ENCODE peak calls at places on chromosomes 7 and 10, in six cellular contexts. Q is K562, C is HCT116, F is HepG2, M is SK-N-SH, B is H1. L is an unnamed sample.

GRCh38 chr10:72822342-72822986 is 71.1 kb upstream of the OIT3 start:
- DNase-seq in C (no peak), Q (no peak), B (no peak), F (no peak), M (no peak), L (no peak)

GRCh38 chr10:42990016-42990720 is 86.7 kb upstream of the RET start:
- DNase-seq in M (no peak), F (no peak), B (no peak), C (no peak), Q (no peak), L (no peak)

GRCh38 chr7:128034830-128035229 is 3.6 kb upstream of the LRRC4 start:
- DNase-seq in M (no peak), Q (no peak), F (no peak), C (no peak), B (no peak), L (no peak)

GRCh38 chr10:73879296-73880173 is 5.2 kb upstream of the CAMK2G start:
- DNase-seq in C (peak), Q (peak), F (peak), M (peak), B (peak), L (peak)

GRCh38 chr7:636396-636795 is 90.1 kb upstream of the DNAAF5 start:
- DNase-seq in B (no peak), C (peak), Q (peak), M (no peak), F (peak), L (peak)

GRCh38 chr7:101681170-101682007 is 52.3 kb upstream of the MYL10 start:
- DNase-seq in F (no peak), C (peak), Q (no peak), B (no peak), M (peak), L (no peak)

GRCh38 chr10:4527281-4527960 is 298.6 kb upstream of the AKR1E2 start:
- DNase-seq in M (no peak), Q (no peak), F (no peak), C (no peak), B (no peak), L (no peak)

GRCh38 chr10:25582961-25583360 is 351.1 kb upstream of the MYO3A start:
- DNase-seq in M (no peak), B (no peak), F (no peak), Q (no peak), C (no peak), L (no peak)

GRCh38 chr10:14917827-14918226 is 36.1 kb downstream of the DCLRE1C start:
- DNase-seq in F (no peak), M (no peak), Q (no peak), B (no peak), C (no peak), L (no peak)

GRCh38 chr7:7122701-7123281 is 59.6 kb upstream of the C1GALT1 start:
- DNase-seq in Q (no peak), C (no peak), M (no peak), F (no peak), B (no peak), L (no peak)

GRCh38 chr10:116444527-116445142 is 17.0 kb downstream of the PNLIPRP3 start:
- DNase-seq in B (no peak), Q (peak), M (peak), C (peak), F (peak), L (peak)

GRCh38 chr10:122056431-122057094 is 67.6 kb downstream of the TACC2 start:
- DNase-seq in C (peak), Q (no peak), F (peak), M (no peak), B (no peak), L (no peak)

GRCh38 chr7:82110146-82110823 is 333.3 kb downstream of the CACNA2D1 start:
- DNase-seq in F (no peak), M (no peak), B (no peak), Q (no peak), C (no peak), L (no peak)

GRCh38 chr7:110590415-110590814 is 500.5 kb upstream of the LRRN3 start:
- DNase-seq in M (no peak), Q (no peak), F (no peak), B (peak), C (no peak), L (no peak)

GRCh38 chr10:21746118-21746517 is 212.1 kb downstream of the MLLT10 start:
- DNase-seq in B (no peak), Q (no peak), C (no peak), F (no peak), M (no peak), L (no peak)

GRCh38 chr10:21989453-21990154 is 13.9 kb downstream of the DNAJC1 start:
- DNase-seq in B (peak), Q (peak), C (peak), F (peak), M (peak), L (no peak)

GRCh38 chr10:102120987-102121738 is 995 bp upstream of the LDB1 start:
- DNase-seq in F (no peak), M (peak), Q (peak), C (no peak), B (peak), L (no peak)

GRCh38 chr7:28151965-28152364 is 28.6 kb downstream of the JAZF1 start:
- DNase-seq in M (no peak), Q (no peak), C (no peak), B (no peak), F (no peak), L (no peak)
- H3K4me3 ChIP-seq in M (no peak), Q (no peak), C (no peak), B (no peak), F (no peak), L (no peak)

GRCh38 chr10:98556061-98556460 is 109.3 kb upstream of the HPS1 start:
- DNase-seq in Q (no peak), F (no peak), B (no peak), C (no peak), M (no peak), L (no peak)
- TF ChIP-seq SIN3A in Q (no peak), F (no peak), B (no peak), C (no peak), M (no peak), L (no peak)

DNA sequence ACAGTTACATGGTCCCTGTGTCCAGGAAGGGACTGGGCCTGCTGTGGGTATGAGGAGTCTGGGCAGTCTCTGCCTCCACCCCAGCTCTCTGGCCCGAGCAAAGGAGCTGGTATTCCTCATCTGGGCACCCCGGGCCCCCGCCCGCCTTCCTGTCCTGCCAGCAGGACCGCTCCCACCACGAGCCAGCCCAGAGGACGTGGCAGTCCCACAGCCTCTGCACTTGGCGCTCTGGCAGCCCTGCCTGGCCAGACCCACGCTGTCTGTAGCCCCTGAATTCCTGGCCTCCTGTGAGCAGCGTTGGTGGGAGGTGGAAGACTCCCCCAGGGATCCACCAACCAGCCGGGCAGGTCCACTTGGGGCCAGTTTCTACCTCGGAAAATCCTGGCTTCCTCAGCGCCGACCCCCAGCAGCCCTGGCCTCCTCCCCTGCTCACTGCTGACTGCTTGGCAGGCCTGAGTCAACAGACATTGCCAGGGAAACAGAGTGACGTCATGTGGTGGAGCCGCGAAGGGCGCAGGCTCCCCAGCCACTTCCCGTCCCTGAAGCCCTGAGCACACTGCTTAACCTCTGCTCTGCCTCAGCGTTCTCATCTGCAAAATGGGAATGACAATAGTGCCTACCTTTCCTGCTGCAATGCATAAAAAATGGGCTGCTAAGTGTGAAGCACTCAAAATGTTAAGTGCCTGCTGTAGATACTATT is 21.6 kb upstream of the LIMK1 start:
- DNase-seq in B (no peak), C (peak), M (peak), Q (peak), F (peak), L (peak)
- H3K4me3 ChIP-seq in B (no peak), C (no peak), M (no peak), Q (no peak), F (no peak), L (no peak)

GRCh38 chr7:27686315-27686714 is 23.6 kb upstream of the HIBADH start:
- DNase-seq in B (no peak), M (no peak), F (peak), Q (no peak), C (no peak), L (no peak)
- TF ChIP-seq SIN3A in B (no peak), M (no peak), F (no peak), Q (no peak), C (no peak), L (no peak)

GRCh38 chr10:77707570-77707969 is 70.0 kb upstream of the KCNMA1 start:
- DNase-seq in M (no peak), Q (no peak), B (no peak), C (no peak), F (no peak), L (no peak)

GRCh38 chr10:77710759-77711682 is 73.4 kb upstream of the KCNMA1 start:
- DNase-seq in F (peak), C (peak), M (peak), Q (peak), B (peak), L (peak)

GRCh38 chr10:77712207-77712606 is 74.6 kb upstream of the KCNMA1 start:
- DNase-seq in M (no peak), C (no peak), B (no peak), Q (no peak), F (no peak), L (no peak)

GRCh38 chr10:77711683-77712049 is 74.1 kb upstream of the KCNMA1 start:
- DNase-seq in B (no peak), F (no peak), Q (no peak), M (no peak), C (no peak), L (no peak)

GRCh38 chr10:77710081-77710551 is 72.5 kb upstream of the KCNMA1 start:
- DNase-seq in B (peak), Q (no peak), C (no peak), F (no peak), M (no peak), L (no peak)
- H3K4me3 ChIP-seq in B (peak), Q (no peak), C (no peak), F (no peak), M (no peak), L (no peak)

GRCh38 chr7:83173664-83174063 is 11.0 kb upstream of the PCLO start:
- DNase-seq in F (no peak), C (no peak), B (no peak), M (no peak), Q (no peak), L (no peak)
- TF ChIP-seq SIN3A in F (no peak), C (no peak), B (no peak), M (no peak), Q (no peak), L (no peak)

GRCh38 chr7:157613575-157614322 is 276.9 kb downstream of the DNAJB6 start:
- DNase-seq in F (no peak), B (no peak), M (no peak), Q (no peak), C (no peak), L (no peak)
- H3K4me3 ChIP-seq in F (no peak), B (no peak), M (no peak), Q (no peak), C (no peak), L (no peak)